ENCODE peak calls at places on chromosomes 1 and 21, in six cellular contexts. One of them, this sample, is unnamed.

GRCh38 chr1:163071381-163072255 is 2.5 kb downstream of the RGS4 start:
- DNase-seq in SW480: peak; percentile 69
- DNase-seq in NCI-H524 treated with DMSO at 0.1 percent for 48 hours: no peak
- DNase-seq in cardiac muscle cell: peak; percentile 91
- DNase-seq in RPMI7951: peak; percentile 81
- DNase-seq in kidney: no peak
- DNase-seq in this sample: peak; percentile 79

GRCh38 chr1:228158151-228158571 is 7.4 kb upstream of the IBA57 start:
- DNase-seq in kidney: peak; percentile 64
- DNase-seq in NCI-H524 treated with DMSO at 0.1 percent for 48 hours: no peak
- DNase-seq in RPMI7951: no peak
- DNase-seq in SW480: no peak
- DNase-seq in cardiac muscle cell: peak; percentile 13
- DNase-seq in this sample: no peak

GRCh38 chr1:209491031-209491430 is 92.5 kb upstream of the CAMK1G start:
- DNase-seq in cardiac muscle cell: no peak
- DNase-seq in NCI-H524 treated with DMSO at 0.1 percent for 48 hours: no peak
- DNase-seq in SW480: no peak
- DNase-seq in kidney: no peak
- DNase-seq in RPMI7951: no peak
- DNase-seq in this sample: no peak

GRCh38 chr1:85495556-85495955 is 30.6 kb upstream of the DDAH1 start:
- DNase-seq in RPMI7951: peak; percentile 88
- DNase-seq in cardiac muscle cell: no peak
- DNase-seq in SW480: peak; percentile 71
- DNase-seq in NCI-H524 treated with DMSO at 0.1 percent for 48 hours: peak; percentile 29
- DNase-seq in kidney: no peak
- DNase-seq in this sample: peak; percentile 67

GRCh38 chr1:193427524-193427923 is 241.1 kb upstream of the B3GALT2 start:
- DNase-seq in NCI-H524 treated with DMSO at 0.1 percent for 48 hours: no peak
- DNase-seq in cardiac muscle cell: no peak
- DNase-seq in kidney: no peak
- DNase-seq in SW480: no peak
- DNase-seq in RPMI7951: no peak
- DNase-seq in this sample: no peak

GRCh38 chr1:2314803-2315710 is 76.3 kb downstream of the MORN1 start:
- DNase-seq in cardiac muscle cell: peak; percentile 76
- DNase-seq in NCI-H524 treated with DMSO at 0.1 percent for 48 hours: no peak
- DNase-seq in RPMI7951: peak; percentile 46
- DNase-seq in SW480: peak; percentile 16
- DNase-seq in kidney: peak; percentile 90
- DNase-seq in this sample: peak; percentile 49

GRCh38 chr1:17405898-17406759 is 33.3 kb downstream of the RCC2 start:
- DNase-seq in SW480: peak; percentile 52
- DNase-seq in RPMI7951: peak; percentile 68
- DNase-seq in kidney: no peak
- DNase-seq in cardiac muscle cell: peak; percentile 69
- DNase-seq in NCI-H524 treated with DMSO at 0.1 percent for 48 hours: no peak
- DNase-seq in this sample: peak; percentile 72

GRCh38 chr1:155648207-155649147 is 38.5 kb downstream of the MSTO1 start:
- DNase-seq in SW480: peak; percentile 46
- DNase-seq in kidney: no peak
- DNase-seq in cardiac muscle cell: peak; percentile 95
- DNase-seq in NCI-H524 treated with DMSO at 0.1 percent for 48 hours: no peak
- DNase-seq in RPMI7951: peak; percentile 88
- DNase-seq in this sample: peak; percentile 63

GRCh38 chr1:156973464-156973863 is 53.0 kb downstream of the LRRC71 start:
- DNase-seq in cardiac muscle cell: no peak
- DNase-seq in kidney: no peak
- DNase-seq in RPMI7951: no peak
- DNase-seq in NCI-H524 treated with DMSO at 0.1 percent for 48 hours: no peak
- DNase-seq in SW480: no peak
- DNase-seq in this sample: no peak

GRCh38 chr1:240426056-240426455 is 185.9 kb downstream of the GREM2 start:
- DNase-seq in kidney: no peak
- DNase-seq in RPMI7951: peak; percentile 10
- DNase-seq in NCI-H524 treated with DMSO at 0.1 percent for 48 hours: no peak
- DNase-seq in SW480: no peak
- DNase-seq in cardiac muscle cell: no peak
- DNase-seq in this sample: no peak

GRCh38 chr1:182703539-182703938 is 19.2 kb upstream of the RGS8 start:
- DNase-seq in cardiac muscle cell: no peak
- DNase-seq in kidney: no peak
- DNase-seq in NCI-H524 treated with DMSO at 0.1 percent for 48 hours: no peak
- DNase-seq in SW480: no peak
- DNase-seq in RPMI7951: no peak
- DNase-seq in this sample: no peak

GRCh38 chr1:188769181-188769580 is 1708.5 kb downstream of the BRINP3 start:
- DNase-seq in RPMI7951: no peak
- DNase-seq in kidney: no peak
- DNase-seq in cardiac muscle cell: no peak
- DNase-seq in NCI-H524 treated with DMSO at 0.1 percent for 48 hours: no peak
- DNase-seq in SW480: no peak
- DNase-seq in this sample: no peak

GRCh38 chr21:44972821-44973220 is 33.0 kb downstream of the SLX9 start:
- DNase-seq in SW480: peak; percentile 21
- DNase-seq in cardiac muscle cell: no peak
- DNase-seq in NCI-H524 treated with DMSO at 0.1 percent for 48 hours: no peak
- DNase-seq in RPMI7951: peak; percentile 45
- DNase-seq in kidney: no peak
- DNase-seq in this sample: no peak

GRCh38 chr1:51627672-51628071 is 10.8 kb downstream of the OSBPL9 start:
- DNase-seq in cardiac muscle cell: peak; percentile 78
- DNase-seq in SW480: peak; percentile 18
- DNase-seq in RPMI7951: peak; percentile 53
- DNase-seq in kidney: no peak
- DNase-seq in NCI-H524 treated with DMSO at 0.1 percent for 48 hours: no peak
- DNase-seq in this sample: no peak

GRCh38 chr1:2409745-2410144 is 2.6 kb downstream of the PEX10 start:
- DNase-seq in kidney: no peak
- DNase-seq in NCI-H524 treated with DMSO at 0.1 percent for 48 hours: no peak
- DNase-seq in RPMI7951: no peak
- DNase-seq in cardiac muscle cell: no peak
- DNase-seq in SW480: no peak
- DNase-seq in this sample: no peak

GRCh38 chr21:29696947-29697346 is 242.8 kb downstream of the GRIK1 start:
- DNase-seq in cardiac muscle cell: no peak
- DNase-seq in NCI-H524 treated with DMSO at 0.1 percent for 48 hours: no peak
- DNase-seq in kidney: no peak
- DNase-seq in SW480: no peak
- DNase-seq in RPMI7951: no peak
- DNase-seq in this sample: no peak

GRCh38 chr1:151935154-151935553 is 25.8 kb upstream of the THEM4 start:
- DNase-seq in kidney: no peak
- DNase-seq in SW480: no peak
- DNase-seq in RPMI7951: peak; percentile 37
- DNase-seq in NCI-H524 treated with DMSO at 0.1 percent for 48 hours: no peak
- DNase-seq in cardiac muscle cell: peak; percentile 39
- DNase-seq in this sample: no peak

GRCh38 chr1:27296773-27297214 is 25.2 kb upstream of the TMEM222 start:
- DNase-seq in RPMI7951: peak; percentile 55
- DNase-seq in kidney: peak; percentile 86
- DNase-seq in cardiac muscle cell: peak; percentile 65
- DNase-seq in NCI-H524 treated with DMSO at 0.1 percent for 48 hours: no peak
- DNase-seq in SW480: peak; percentile 33
- DNase-seq in this sample: peak; percentile 65

GRCh38 chr1:90114521-90115141 is 119.7 kb downstream of the ZNF326 start:
- DNase-seq in kidney: no peak
- DNase-seq in cardiac muscle cell: peak; percentile 65
- DNase-seq in NCI-H524 treated with DMSO at 0.1 percent for 48 hours: peak; percentile 1
- DNase-seq in RPMI7951: peak; percentile 55
- DNase-seq in SW480: peak; percentile 50
- DNase-seq in this sample: peak; percentile 17